ENCODE peak calls at places on chromosomes 11 and 22, in seven cellular contexts. F is NCI-H1105; L is activated CD4-positive, alpha-beta memory T cell treated with anti-CD3 and anti-CD28 coated beads for 36 hours; Q is fibroblast of the aortic adventitia; D is Kasumi-1; I is brain microvascular endothelial cell; N is memory B cell. E is an unnamed sample.

GRCh38 chr11:76588455-76589325 is 81.9 kb downstream of the LRRC32 start:
- DNase-seq in F (no peak), L (peak), Q (peak), D (peak), I (peak), N (no peak), E (no peak)

GRCh38 chr11:60788401-60789110 is 3.4 kb downstream of the MS4A10 start:
- DNase-seq in F (no peak), L (no peak), Q (peak), D (no peak), I (no peak), N (no peak), E (no peak)

GRCh38 chr11:19789840-19790710 is 77.4 kb downstream of the NAV2 start:
- DNase-seq in F (no peak), L (no peak), Q (peak), D (no peak), I (no peak), N (no peak), E (no peak)

GRCh38 chr22:28977050-28977449 is 84.6 kb downstream of the C22orf31 start:
- DNase-seq in F (no peak), L (no peak), Q (peak), D (no peak), I (peak), N (no peak), E (no peak)

GRCh38 chr11:103842795-103843194 is 193.6 kb upstream of the DDI1 start:
- DNase-seq in F (no peak), L (no peak), Q (peak), D (no peak), I (peak), N (no peak), E (no peak)

GRCh38 chr11:13346470-13346869 is 68.9 kb downstream of the BMAL1 start:
- DNase-seq in F (no peak), L (no peak), Q (no peak), D (no peak), I (no peak), N (no peak), E (no peak)

GRCh38 chr11:44443836-44444769 is 121.4 kb upstream of the CD82 start:
- DNase-seq in F (no peak), L (no peak), Q (no peak), D (no peak), I (no peak), N (no peak), E (no peak)

GRCh38 chr11:67253872-67254624 is 12.2 kb upstream of the GRK2 start:
- DNase-seq in F (no peak), L (no peak), Q (no peak), D (no peak), I (no peak), N (no peak), E (no peak)

GRCh38 chr11:89583580-89583979 is 92.4 kb upstream of the NOX4 start:
- DNase-seq in F (no peak), L (no peak), Q (no peak), D (no peak), I (no peak), N (no peak), E (no peak)

E was measured in mesothelial cell of epicardium.